ENCODE peak calls at places on chromosomes 2 and 18, in seven cellular contexts. F is cardiac fibroblast, K is Karpas-422, J is foreskin fibroblast, S is fibroblast of the aortic adventitia, M is astrocyte of the spinal cord, P is hepatocyte. E is an unnamed sample.
A peak's percentile ranks its signal among the peaks of the same experiment; 100 is the strongest.

GRCh38 chr2:10256525-10257031 is 46.1 kb upstream of the HPCAL1 start:
- DNase-seq in K (no peak), J (no peak), F (no peak), M (no peak), P (no peak), S (no peak), E (no peak)

GRCh38 chr2:120559401-120559800 is 176.3 kb upstream of the GLI2 start:
- DNase-seq in K (no peak), S (peak; percentile 87), F (peak; percentile 90), P (peak; percentile 65), J (peak; percentile 91), M (peak; percentile 99), E (no peak)

GRCh38 chr2:111941531-111941930 is 43.1 kb downstream of the MERTK start:
- DNase-seq in F (no peak), M (no peak), J (no peak), S (no peak), K (no peak), P (no peak), E (no peak)

GRCh38 chr2:233093721-233094120 is 33.6 kb downstream of the INPP5D start:
- DNase-seq in K (no peak), P (no peak), F (no peak), J (no peak), S (no peak), M (no peak), E (no peak)

GRCh38 chr18:78792736-78793135 is 186.9 kb upstream of the SALL3 start:
- DNase-seq in S (no peak), P (no peak), J (no peak), M (no peak), F (no peak), K (no peak), E (no peak)

GRCh38 chr2:212940816-212941215 is 210.6 kb downstream of the IKZF2 start:
- DNase-seq in M (peak; percentile 65), F (peak; percentile 70), S (peak; percentile 55), J (peak; percentile 54), P (peak; percentile 30), K (no peak), E (no peak)

GRCh38 chr2:41149054-41149453 is 697.2 kb upstream of the SLC8A1 start:
- DNase-seq in J (no peak), M (no peak), P (no peak), S (no peak), F (no peak), K (no peak), E (no peak)

GRCh38 chr2:197839327-197839726 is 34.9 kb downstream of the PLCL1 start:
- DNase-seq in M (no peak), S (no peak), J (no peak), F (no peak), P (no peak), K (no peak), E (no peak)

GRCh38 chr2:145752091-145752806 is 1232.3 kb upstream of the ZEB2 start:
- DNase-seq in P (peak; percentile 71), S (peak; percentile 94), K (peak; percentile 88), F (peak; percentile 94), M (peak; percentile 91), J (peak; percentile 84), E (no peak)

GRCh38 chr2:40658917-40659316 is 207.0 kb upstream of the SLC8A1 start:
- DNase-seq in F (peak; percentile 22), S (peak; percentile 30), M (peak; percentile 39), P (peak; percentile 48), K (no peak), J (peak; percentile 51), E (no peak)

GRCh38 chr2:74201596-74201995 is 3.2 kb downstream of the MTHFD2 start:
- DNase-seq in M (no peak), S (peak; percentile 79), F (peak; percentile 79), K (no peak), J (peak; percentile 73), P (no peak), E (no peak)

GRCh38 chr2:53473236-53473635 is 294.4 kb upstream of the CHAC2 start:
- DNase-seq in J (no peak), P (peak; percentile 6), F (peak; percentile 3), M (no peak), K (peak; percentile 63), S (no peak), E (no peak)

GRCh38 chr2:118853647-118854367 is 6.4 kb upstream of the EN1 start:
- DNase-seq in J (no peak), S (no peak), F (no peak), P (no peak), K (no peak), M (no peak), E (no peak)

GRCh38 chr2:224046752-224047151 is 7.7 kb upstream of the SERPINE2 start:
- DNase-seq in K (no peak), M (no peak), P (no peak), S (no peak), J (no peak), F (peak; percentile 17), E (no peak)

GRCh38 chr2:189466656-189467055 is 25.4 kb downstream of the WDR75 start:
- DNase-seq in J (no peak), M (peak; percentile 15), S (peak; percentile 76), K (peak; percentile 67), P (peak; percentile 66), F (peak; percentile 79), E (no peak)

GRCh38 chr2:182593394-182593707 is 122.7 kb upstream of the DNAJC10 start:
- DNase-seq in M (peak; percentile 79), P (no peak), J (peak; percentile 87), K (no peak), S (peak; percentile 80), F (peak; percentile 73), E (no peak)

GRCh38 chr2:3449936-3450335 is 69.4 kb downstream of the ADI1 start:
- DNase-seq in K (no peak), M (no peak), J (no peak), F (no peak), P (no peak), S (no peak), E (no peak)

GRCh38 chr2:169069341-169069740 is at the start of gene DHRS9:
- DNase-seq in P (peak; percentile 50), F (peak; percentile 76), M (peak; percentile 77), J (peak; percentile 1), K (no peak), S (peak; percentile 26), E (no peak)

GRCh38 chr2:231640229-231640628 is 47.6 kb downstream of the TEX44 start:
- DNase-seq in J (no peak), M (no peak), P (no peak), S (peak; percentile 72), F (peak; percentile 55), K (no peak), E (no peak)
- H3K4me3 ChIP-seq in J (no peak overlapping the region), M (no peak overlapping the region), P (no peak overlapping the region), S (no peak overlapping the region), F (no peak overlapping the region), K (no peak overlapping the region), E (no peak overlapping the region)

GRCh38 chr2:160252278-160252887 is 52.3 kb upstream of the ITGB6 start:
- DNase-seq in K (no peak), S (peak; percentile 72), J (peak; percentile 64), F (peak; percentile 60), M (peak; percentile 68), P (peak; percentile 56), E (no peak)

GRCh38 chr2:160255401-160255800 is 55.3 kb upstream of the ITGB6 start:
- DNase-seq in S (no peak), M (no peak), F (no peak), J (no peak), P (no peak), K (no peak), E (no peak)

GRCh38 chr2:160251566-160251965 is 51.5 kb upstream of the ITGB6 start:
- DNase-seq in P (no peak), F (no peak), J (no peak), M (no peak), K (no peak), S (peak; percentile 18), E (no peak)

GRCh38 chr2:160254363-160254762 is 54.3 kb upstream of the ITGB6 start:
- DNase-seq in J (no peak), P (no peak), M (peak; percentile 91), S (no peak), K (no peak), F (no peak), E (no peak)

GRCh38 chr2:160253440-160254296 is 53.6 kb upstream of the ITGB6 start:
- DNase-seq in J (peak; percentile 65), K (no peak), F (no peak), M (peak; percentile 74), S (peak; percentile 25), P (peak; percentile 11), E (no peak)
- H3K4me3 ChIP-seq in J (no peak overlapping the region), K (no peak overlapping the region), F (no peak overlapping the region), M (no peak overlapping the region), S (no peak overlapping the region), P (no peak overlapping the region), E (no peak overlapping the region)

GRCh38 chr18:28177828-28178635 is 1.1 kb upstream of the CDH2 start:
- DNase-seq in J (peak; percentile 66), P (peak; percentile 82), S (peak; percentile 43), M (peak; percentile 70), K (no peak), F (peak; percentile 57), E (no peak)

GRCh38 chr18:28178720-28179119 is 1.8 kb upstream of the CDH2 start:
- DNase-seq in K (no peak), F (no peak), M (peak; percentile 47), S (peak; percentile 57), P (peak; percentile 34), J (peak; percentile 14), E (no peak)

GRCh38 chr18:28175930-28176673 is 828 bp downstream of the CDH2 start:
- DNase-seq in K (no peak), M (peak; percentile 48), S (peak; percentile 43), P (peak; percentile 36), F (peak; percentile 40), J (peak; percentile 49), E (no peak)

GRCh38 chr18:28176674-28176932 is 327 bp downstream of the CDH2 start:
- DNase-seq in K (no peak), J (no peak), F (no peak), M (no peak), P (no peak), S (no peak), E (no peak)

DNA sequence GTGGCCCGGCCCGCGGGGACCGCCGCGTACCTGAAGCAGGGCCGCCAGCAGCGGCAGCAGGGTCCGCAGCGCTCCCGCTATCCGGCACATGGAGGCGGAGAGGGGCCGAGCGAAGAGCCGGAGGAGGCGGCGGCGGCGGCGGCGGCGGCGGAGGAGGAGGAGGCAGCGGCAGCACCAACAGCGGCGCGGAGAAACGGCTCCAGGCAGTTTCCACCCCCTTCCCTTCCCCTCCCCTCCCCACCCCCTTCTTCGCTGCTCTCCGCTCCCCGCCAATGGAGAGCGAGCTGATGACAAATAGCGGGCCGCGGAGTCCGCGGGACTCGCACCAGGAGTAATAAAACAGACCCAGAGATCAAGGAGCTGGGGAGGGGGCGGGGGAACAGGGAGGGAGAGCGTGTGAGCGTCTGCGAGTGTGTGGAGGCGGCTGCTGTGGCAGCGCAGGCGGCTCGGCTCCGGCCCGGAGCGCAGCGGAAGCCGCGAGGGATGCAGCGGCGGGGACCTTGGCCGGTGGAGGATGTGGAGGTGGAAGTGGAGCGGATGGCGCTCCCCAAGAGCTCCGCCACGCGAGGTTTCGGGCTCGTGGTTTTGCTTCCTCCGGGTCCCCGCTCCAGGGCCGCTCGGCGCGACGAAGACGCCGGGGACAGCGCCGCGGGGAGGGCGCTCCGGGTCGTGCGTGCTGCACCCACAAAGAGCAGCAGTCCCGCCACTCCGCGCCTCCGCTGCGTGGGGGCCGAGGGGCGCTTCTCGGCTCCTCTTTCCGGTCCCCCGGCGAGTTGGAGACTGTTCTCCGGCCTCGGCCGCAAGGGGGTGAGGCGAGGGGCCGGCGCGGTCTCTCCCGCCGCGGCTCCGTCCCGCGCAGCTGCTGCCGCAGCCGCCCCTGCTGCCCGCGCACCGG is at the start of gene CDH2:
- DNase-seq in P (peak; percentile 88), J (peak; percentile 81), F (peak; percentile 92), K (no peak), M (peak; percentile 96), S (peak; percentile 85), E (no peak)
- H3K4me3 ChIP-seq in P (peak within 1 kb of the TSS; percentile 81), J (peak within 1 kb of the TSS; percentile 91), F (peak within 1 kb of the TSS; percentile 79), K (no peak within 1 kb of the TSS), M (peak within 1 kb of the TSS; percentile 80), S (peak within 1 kb of the TSS; percentile 81), E (peak within 1 kb of the TSS; percentile 56)

GRCh38 chr18:23137788-23138216 is 2.5 kb downstream of the CABLES1 start:
- DNase-seq in F (no peak), J (no peak), P (no peak), S (no peak), K (no peak), M (no peak), E (no peak)
- H3K4me3 ChIP-seq in F (peak overlapping the region; percentile 70), J (no peak overlapping the region), P (no peak overlapping the region), S (peak overlapping the region; percentile 71), K (no peak overlapping the region), M (peak overlapping the region; percentile 71), E (peak overlapping the region; percentile 90)

E was measured in breast epithelium.